ENCODE peak calls at places on chromosomes 1 and 21, in six cellular contexts. I, Q, C, P, L and E are unnamed samples.

GRCh38 chr1:108079550-108079949 is 114.6 kb upstream of the VAV3 start:
- DNase-seq in I (no peak), C (no peak), Q (peak), L (no peak), P (no peak), E (no peak)

GRCh38 chr1:28812669-28813468 is 899 bp downstream of the OPRD1 start:
- DNase-seq in L (no peak), I (no peak), P (no peak), C (no peak), Q (no peak), E (no peak)

GRCh38 chr1:109112056-109112651 is 1.8 kb upstream of the ELAPOR1 start:
- DNase-seq in I (peak), P (peak), Q (no peak), L (no peak), C (no peak), E (no peak)

GRCh38 chr1:224203243-224204016 is 20.4 kb downstream of the DEGS1 start:
- DNase-seq in C (peak), L (peak), Q (no peak), P (no peak), I (peak), E (peak)

GRCh38 chr1:202952818-202953217 is 5.3 kb downstream of the ADIPOR1 start:
- DNase-seq in I (peak), Q (no peak), C (no peak), L (no peak), P (no peak), E (peak)

GRCh38 chr21:44038063-44038462 is 26.0 kb downstream of the TRAPPC10 start:
- DNase-seq in I (no peak), Q (peak), P (no peak), L (no peak), C (no peak), E (no peak)

GRCh38 chr1:56586502-56586901 is 7.1 kb upstream of the PLPP3 start:
- DNase-seq in Q (no peak), P (no peak), L (no peak), C (no peak), I (no peak), E (no peak)

GRCh38 chr1:107254306-107254705 is 113.5 kb downstream of the NTNG1 start:
- DNase-seq in L (no peak), C (no peak), I (no peak), P (no peak), Q (no peak), E (no peak)

GRCh38 chr1:109251277-109252166 is 2.2 kb downstream of the CELSR2 start:
- DNase-seq in Q (no peak), L (no peak), C (no peak), I (no peak), P (no peak), E (peak)

GRCh38 chr1:119987112-119987511 is 82.3 kb downstream of the NOTCH2 start:
- DNase-seq in P (peak), C (no peak), I (peak), Q (no peak), L (peak), E (peak)

GRCh38 chr1:193971595-193971994 is 785.2 kb upstream of the B3GALT2 start:
- DNase-seq in P (peak), I (peak), L (peak), C (no peak), Q (no peak), E (no peak)

GRCh38 chr1:12251442-12251841 is 21.6 kb downstream of the VPS13D start:
- DNase-seq in P (no peak), L (no peak), I (no peak), C (no peak), Q (no peak), E (no peak)

GRCh38 chr1:38558055-38558454 is 301.5 kb downstream of the RRAGC start:
- DNase-seq in Q (no peak), L (no peak), P (no peak), I (no peak), C (no peak), E (no peak)

GRCh38 chr1:234780531-234781162 is 170.7 kb upstream of the IRF2BP2 start:
- DNase-seq in L (no peak), Q (no peak), I (no peak), C (no peak), P (no peak), E (no peak)

GRCh38 chr1:171127481-171127880 is 36.8 kb downstream of the FMO3 start:
- DNase-seq in Q (no peak), L (peak), P (no peak), I (peak), C (no peak), E (no peak)

GRCh38 chr1:107250169-107250568 is 109.3 kb downstream of the NTNG1 start:
- DNase-seq in C (no peak), P (no peak), L (no peak), Q (no peak), I (no peak), E (no peak)

GRCh38 chr1:205928256-205928655 is 15.0 kb downstream of the SLC26A9 start:
- DNase-seq in C (no peak), I (no peak), P (no peak), L (no peak), Q (no peak), E (no peak)

GRCh38 chr1:43004587-43005459 is 46.2 kb upstream of the SLC2A1 start:
- DNase-seq in C (no peak), I (no peak), Q (no peak), P (no peak), L (no peak), E (no peak)

GRCh38 chr1:214446772-214447556 is 104.4 kb downstream of the PTPN14 start:
- DNase-seq in I (peak), C (peak), Q (no peak), L (peak), P (peak), E (no peak)

DNA sequence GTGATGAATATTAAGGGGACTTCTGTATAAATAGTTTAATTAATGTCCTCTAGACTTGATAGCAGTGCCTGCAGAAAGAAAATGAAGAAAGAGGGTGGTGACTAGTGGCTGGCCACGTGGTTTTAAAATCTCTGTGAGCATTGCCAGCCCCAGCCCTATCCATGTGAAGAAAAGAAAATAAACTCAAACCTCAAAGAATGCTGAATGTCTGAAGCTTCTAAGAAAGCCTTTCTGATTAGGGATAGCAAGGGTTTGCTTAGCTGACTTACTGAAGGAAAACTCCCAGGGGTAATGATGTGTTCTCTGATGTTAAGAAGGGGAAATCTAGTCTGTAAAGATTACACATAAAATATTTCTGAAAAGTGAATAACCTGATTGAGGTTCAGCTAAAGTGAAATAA is 31.8 kb downstream of the ADGRL2 start:
- DNase-seq in P (no peak), C (no peak), Q (no peak), I (peak), L (peak), E (no peak)
- TF ChIP-seq CTCF in P (no peak), C (no peak), Q (no peak), I (no peak), L (no peak), E (no peak)

GRCh38 chr1:83978056-83978455 is 20.9 kb downstream of the TTLL7 start:
- DNase-seq in C (no peak), I (no peak), L (no peak), Q (no peak), P (no peak), E (no peak)
- TF ChIP-seq CTCF in C (no peak), I (no peak), L (no peak), Q (no peak), P (no peak), E (no peak)

GRCh38 chr1:15526490-15527339 is at the start of gene DNAJC16:
- DNase-seq in L (peak), P (peak), C (peak), Q (peak), I (peak), E (peak)
- TF ChIP-seq CTCF in L (peak), P (no peak), C (peak), Q (no peak), I (peak), E (no peak)

GRCh38 chr1:9294910-9295636 is 2.4 kb downstream of the SPSB1 start:
- DNase-seq in P (peak), Q (no peak), I (peak), L (no peak), C (no peak), E (no peak)
- TF ChIP-seq CTCF in P (no peak), Q (no peak), I (no peak), L (peak), C (no peak), E (no peak)

DNA sequence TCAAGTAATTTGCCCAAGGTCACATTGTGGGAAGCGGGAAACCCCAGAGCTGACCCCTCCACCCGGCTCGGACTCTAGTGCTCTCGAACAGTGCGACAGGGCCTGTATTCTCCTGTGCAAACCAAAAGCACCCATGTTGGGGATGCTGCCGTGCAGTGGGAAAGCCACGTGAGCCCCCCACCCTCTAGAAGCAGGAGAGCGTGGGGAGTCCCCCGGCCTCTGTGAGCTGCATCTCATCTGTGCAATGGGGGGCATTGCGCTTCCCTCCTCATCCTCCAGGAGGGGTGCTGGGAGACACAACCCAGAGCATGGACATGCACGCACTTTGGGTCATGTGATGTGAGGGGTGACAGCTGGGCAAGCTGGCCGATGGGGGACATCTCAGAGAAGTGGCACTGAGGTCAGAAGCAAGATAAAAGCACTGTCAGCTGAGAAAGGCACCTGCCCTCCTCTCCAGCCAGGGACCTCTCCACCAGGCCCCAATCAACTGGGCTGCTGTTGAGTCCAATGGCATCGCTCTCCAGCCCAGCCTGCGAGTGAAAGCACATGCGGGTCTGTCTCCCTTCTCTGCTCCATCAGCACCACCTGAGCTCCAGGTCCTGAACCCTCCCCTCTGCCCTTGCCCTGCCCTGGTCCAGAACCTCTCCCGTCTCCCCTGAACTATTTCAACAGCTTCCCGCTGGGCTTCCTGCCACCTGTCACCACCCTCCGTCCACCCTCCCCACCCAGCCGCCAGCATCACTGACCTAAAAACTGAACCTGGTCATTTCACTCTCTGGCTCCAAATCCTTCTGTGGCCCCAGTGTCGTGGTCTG is 76.4 kb upstream of the IFFO2 start:
- DNase-seq in C (no peak), Q (no peak), I (no peak), P (no peak), L (no peak), E (no peak)
- TF ChIP-seq CTCF in C (no peak), Q (no peak), I (no peak), P (no peak), L (no peak), E (no peak)

DNA sequence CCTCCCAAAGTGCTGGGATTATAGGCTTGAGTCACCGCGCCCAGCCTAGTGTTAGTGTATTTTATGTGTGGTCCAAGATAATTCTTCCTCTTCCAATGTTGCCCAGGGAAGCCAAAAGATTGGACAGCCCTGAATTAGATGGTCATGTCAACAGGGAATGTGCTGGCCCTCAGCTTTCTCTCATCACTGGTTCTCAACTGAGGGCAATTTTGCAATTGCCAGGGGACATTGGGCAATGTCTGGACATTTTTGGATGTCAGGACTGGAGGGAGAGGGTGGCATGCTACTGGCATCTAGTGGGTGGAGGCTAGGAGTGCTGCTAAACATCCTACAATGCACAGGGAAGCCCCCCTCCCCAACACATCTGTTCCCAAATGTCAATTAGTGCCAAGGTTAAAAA is 95.0 kb downstream of the LAMC2 start:
- DNase-seq in I (peak), L (no peak), Q (no peak), P (peak), C (peak), E (no peak)
- TF ChIP-seq CTCF in I (no peak), L (no peak), Q (no peak), P (no peak), C (no peak), E (no peak)

DNA sequence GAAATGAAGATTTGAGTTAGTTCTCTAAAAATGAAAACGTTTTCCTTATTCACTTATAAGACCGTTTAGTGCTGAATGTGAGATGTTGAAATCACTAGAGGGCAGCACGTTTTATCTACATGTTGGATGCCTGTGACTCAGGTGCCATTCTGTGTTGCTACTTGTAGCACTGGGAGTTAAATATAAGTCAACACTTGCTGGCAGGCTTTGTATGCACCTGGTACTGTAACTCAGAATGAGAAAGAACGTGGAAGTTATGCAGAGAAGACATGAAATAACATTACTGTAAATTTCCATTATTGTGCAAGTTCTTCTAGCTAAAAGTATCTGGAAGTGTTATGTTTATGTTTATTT is 45.9 kb downstream of the MIGA1 start:
- DNase-seq in L (peak), I (peak), Q (no peak), C (peak), P (peak), E (peak)
- TF ChIP-seq CTCF in L (peak), I (no peak), Q (no peak), C (peak), P (peak), E (no peak)

GRCh38 chr1:23906731-23907130 is 6.4 kb downstream of the CNR2 start:
- DNase-seq in I (no peak), C (no peak), L (no peak), P (no peak), Q (no peak), E (no peak)

GRCh38 chr1:23902611-23903278 is 10.4 kb downstream of the CNR2 start:
- DNase-seq in C (no peak), P (no peak), Q (no peak), I (no peak), L (no peak), E (no peak)

GRCh38 chr1:23903754-23904153 is 9.4 kb downstream of the CNR2 start:
- DNase-seq in Q (no peak), C (no peak), L (no peak), I (no peak), P (no peak), E (no peak)

GRCh38 chr1:23905461-23906025 is 7.6 kb downstream of the CNR2 start:
- DNase-seq in I (no peak), Q (no peak), C (no peak), P (no peak), L (no peak), E (no peak)

DNA sequence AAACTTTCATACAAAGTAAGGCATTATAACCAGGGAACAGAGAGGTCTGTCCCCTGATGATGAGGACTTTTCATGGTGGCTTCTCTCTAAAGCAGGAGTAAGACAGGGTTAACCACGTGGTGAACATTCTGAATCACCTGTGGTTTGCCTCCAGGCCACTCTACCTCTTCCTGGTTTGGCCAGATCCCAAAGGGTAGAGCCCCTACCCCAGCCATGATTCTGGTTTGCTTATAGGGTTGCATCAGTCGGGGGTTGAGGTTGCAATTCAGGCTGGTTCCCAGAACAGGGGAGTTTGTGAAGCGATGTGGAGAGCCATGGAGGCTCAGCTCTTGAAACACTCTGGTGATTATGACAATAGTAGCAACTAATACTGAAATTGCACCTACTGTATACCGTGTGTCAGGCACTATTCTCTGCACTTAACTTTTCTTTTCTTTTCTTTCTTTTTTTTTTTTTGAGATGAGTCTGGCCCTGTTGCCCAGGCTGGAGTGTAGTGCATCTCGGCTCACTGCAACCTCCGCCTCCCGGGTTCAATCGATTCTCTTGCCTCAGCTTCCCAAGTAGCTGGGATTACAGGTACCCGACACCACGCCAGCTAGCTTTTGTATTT is 8.3 kb downstream of the CNR2 start:
- DNase-seq in L (no peak), I (no peak), P (no peak), Q (no peak), C (no peak), E (no peak)
- TF ChIP-seq CTCF in L (no peak), I (no peak), P (no peak), Q (no peak), C (no peak), E (no peak)